ENCODE peak calls at places on chromosome 19, in nine cellular contexts. O, Q, N, Y, H, J, V, C and B are unnamed samples.

GRCh38 chr19:46787331-46788100 is 878 bp downstream of the SLC1A5 start:
- DNase-seq in O (peak), Q (peak), N (peak), Y (peak), H (peak), J (peak), V (peak), C (peak), B (no peak)

GRCh38 chr19:39166571-39167391 is 30.0 kb upstream of the NCCRP1 start:
- DNase-seq in O (peak), Q (no peak), N (peak), Y (peak), H (no peak), J (no peak), V (no peak), C (no peak), B (no peak)

GRCh38 chr19:46803555-46803954 is 15.2 kb upstream of the SLC1A5 start:
- DNase-seq in O (no peak), Q (no peak), N (no peak), Y (no peak), H (no peak), J (no peak), V (no peak), C (no peak), B (no peak)

GRCh38 chr19:47713046-47714021 is at the start of gene EHD2:
- DNase-seq in O (no peak), Q (peak), N (peak), Y (peak), H (peak), J (peak), V (no peak), C (peak), B (no peak)

GRCh38 chr19:53908933-53909415 is at the start of gene CACNG7:
- DNase-seq in O (no peak), Q (no peak), N (no peak), Y (no peak), H (peak), J (no peak), V (peak), C (peak), B (no peak)

GRCh38 chr19:48630289-48631036 is 6.7 kb downstream of the DBP start:
- DNase-seq in O (no peak), Q (no peak), N (no peak), Y (peak), H (peak), J (peak), V (no peak), C (no peak), B (no peak)

GRCh38 chr19:48319647-48320537 is 5.5 kb upstream of the EMP3 start:
- DNase-seq in O (peak), Q (peak), N (peak), Y (peak), H (peak), J (peak), V (peak), C (peak), B (no peak)

GRCh38 chr19:2733930-2734588 is 5.8 kb downstream of the SLC39A3 start:
- DNase-seq in O (no peak), Q (no peak), N (peak), Y (no peak), H (no peak), J (no peak), V (no peak), C (no peak), B (no peak)

GRCh38 chr19:2070986-2071673 is 20.1 kb upstream of the MKNK2 start:
- DNase-seq in O (no peak), Q (no peak), N (no peak), Y (no peak), H (no peak), J (no peak), V (no peak), C (no peak), B (no peak)

GRCh38 chr19:51552996-51553725 is 17.9 kb upstream of the ZNF175 start:
- DNase-seq in O (no peak), Q (peak), N (peak), Y (peak), H (peak), J (peak), V (peak), C (peak), B (no peak)

GRCh38 chr19:55297267-55297666 is 13.5 kb downstream of the BRSK1 start:
- DNase-seq in O (no peak), Q (no peak), N (no peak), Y (no peak), H (no peak), J (no peak), V (no peak), C (no peak), B (no peak)

GRCh38 chr19:16096281-16096855 is 15.3 kb upstream of the RAB8A start:
- DNase-seq in O (no peak), Q (no peak), N (no peak), Y (no peak), H (no peak), J (no peak), V (no peak), C (peak), B (no peak)

GRCh38 chr19:12933287-12934072 is at the start of gene FARSA:
- DNase-seq in O (peak), Q (peak), N (peak), Y (peak), H (peak), J (peak), V (peak), C (peak), B (no peak)

GRCh38 chr19:55383279-55383788 is 758 bp downstream of the TMEM238 start:
- DNase-seq in O (no peak), Q (peak), N (peak), Y (no peak), H (no peak), J (no peak), V (no peak), C (no peak), B (no peak)

GRCh38 chr19:21210037-21210621 is 68.3 kb downstream of the ZNF431 start:
- DNase-seq in O (no peak), Q (no peak), N (no peak), Y (no peak), H (no peak), J (no peak), V (no peak), C (no peak), B (no peak)

GRCh38 chr19:37519890-37520289 is 13.2 kb downstream of the ZNF793 start:
- DNase-seq in O (peak), Q (no peak), N (peak), Y (peak), H (no peak), J (no peak), V (no peak), C (no peak), B (peak)

GRCh38 chr19:14432817-14433453 is at the start of gene PKN1:
- DNase-seq in O (peak), Q (peak), N (no peak), Y (peak), H (peak), J (peak), V (peak), C (peak), B (no peak)

GRCh38 chr19:50198431-50199253 is 4.8 kb upstream of the MYH14 start:
- DNase-seq in O (no peak), Q (no peak), N (no peak), Y (no peak), H (no peak), J (no peak), V (no peak), C (no peak), B (no peak)
- H3K4me2 ChIP-seq in O (no peak), Q (no peak), N (no peak), Y (no peak), H (no peak), J (no peak), V (no peak), C (no peak), B (no peak)

GRCh38 chr19:42466521-42467436 is 24.0 kb upstream of the CXCL17 start:
- DNase-seq in O (no peak), Q (no peak), N (no peak), Y (no peak), H (no peak), J (peak), V (no peak), C (no peak), B (no peak)

GRCh38 chr19:42465827-42466280 is 23.1 kb upstream of the CXCL17 start:
- DNase-seq in O (no peak), Q (no peak), N (no peak), Y (no peak), H (no peak), J (no peak), V (no peak), C (no peak), B (no peak)

GRCh38 chr19:42469311-42470239 is 26.8 kb upstream of the CXCL17 start:
- DNase-seq in O (peak), Q (no peak), N (no peak), Y (no peak), H (no peak), J (peak), V (no peak), C (no peak), B (no peak)

GRCh38 chr19:42468273-42468796 is 25.6 kb upstream of the CXCL17 start:
- DNase-seq in O (peak), Q (no peak), N (peak), Y (peak), H (no peak), J (peak), V (no peak), C (peak), B (peak)

GRCh38 chr19:42467437-42467760 is 24.7 kb upstream of the CXCL17 start:
- DNase-seq in O (no peak), Q (no peak), N (no peak), Y (no peak), H (no peak), J (no peak), V (no peak), C (no peak), B (no peak)
- H3K4me2 ChIP-seq in O (no peak), Q (no peak), N (no peak), Y (no peak), H (no peak), J (no peak), V (no peak), C (no peak), B (no peak)

GRCh38 chr19:57887195-57887941 is 1.5 kb downstream of the ZNF814 start:
- DNase-seq in O (no peak), Q (no peak), N (no peak), Y (no peak), H (peak), J (peak), V (peak), C (no peak), B (no peak)
- H3K4me2 ChIP-seq in O (peak), Q (no peak), N (peak), Y (peak), H (peak), J (peak), V (peak), C (no peak), B (peak)

GRCh38 chr19:9934132-9934950 is 2.0 kb downstream of the OLFM2 start:
- DNase-seq in O (peak), Q (peak), N (peak), Y (peak), H (peak), J (peak), V (peak), C (peak), B (no peak)
- H3K4me2 ChIP-seq in O (no peak), Q (peak), N (no peak), Y (no peak), H (peak), J (no peak), V (no peak), C (peak), B (peak)

DNA sequence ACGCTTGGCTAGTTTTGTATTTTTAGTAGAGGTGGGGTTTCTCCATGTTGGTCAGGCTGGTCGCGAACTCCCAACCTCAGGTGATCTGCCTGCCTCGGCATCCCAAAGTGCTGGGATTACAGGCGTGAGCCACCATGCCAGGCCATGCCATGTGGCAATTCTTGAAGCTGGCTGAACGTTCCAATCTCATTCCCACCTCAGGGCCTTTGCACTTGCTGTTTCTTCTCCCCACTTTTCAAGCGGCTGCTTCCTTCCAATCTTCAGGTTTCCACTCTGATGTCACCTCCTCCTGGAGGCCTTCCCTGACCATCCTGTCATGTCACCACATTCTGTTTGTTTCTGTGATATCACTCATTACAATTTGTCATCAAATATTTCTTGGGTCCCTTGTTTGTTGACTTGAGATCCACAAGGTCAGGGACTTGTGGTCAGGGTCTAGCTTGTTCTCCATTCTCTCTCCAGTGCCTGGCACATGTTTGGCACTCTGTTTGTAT is 4.2 kb downstream of the EPOR start:
- DNase-seq in O (no peak), Q (no peak), N (no peak), Y (no peak), H (no peak), J (no peak), V (no peak), C (no peak), B (no peak)
- H3K4me2 ChIP-seq in O (peak), Q (no peak), N (no peak), Y (no peak), H (peak), J (peak), V (peak), C (peak), B (peak)